ENCODE peak calls at places on chromosomes 3 and 15, in ten cellular contexts. H is ovary, S is body of pancreas, V is right atrium auricular region, M is H9, G is Panc1, B is transverse colon, P is BE2C, N is IMR-90, A is brain microvascular endothelial cell. C is an unnamed sample. For H3K27me3, the result is how much of the 10 kb centered on the place peaks cover.

GRCh38 chr3:149879872-149880271 is 66.9 kb downstream of the RNF13 start:
- DNase-seq in H (peak), S (peak), V (peak), M (peak), G (peak), B (peak), P (peak), N (peak), A (peak), C (peak)

GRCh38 chr3:155182467-155182866 is 102.3 kb downstream of the MME start:
- DNase-seq in H (no peak), S (no peak), V (no peak), M (no peak), G (no peak), B (no peak), P (no peak), N (no peak), A (no peak), C (no peak)

GRCh38 chr3:124125320-124125719 is 133.4 kb upstream of the ROPN1 start:
- DNase-seq in H (no peak), S (no peak), V (no peak), M (no peak), G (no peak), B (no peak), P (no peak), N (no peak), A (no peak), C (no peak)

GRCh38 chr15:63189955-63190691 is 717 bp downstream of the RAB8B start:
- DNase-seq in H (no peak), S (no peak), V (peak), M (no peak), G (no peak), B (no peak), P (no peak), N (no peak), A (no peak), C (no peak)

GRCh38 chr3:194323785-194324735 is 27.1 kb downstream of the CPN2 start:
- DNase-seq in H (no peak), S (peak), V (peak), M (peak), G (peak), B (peak), P (peak), N (peak), A (no peak), C (no peak)

GRCh38 chr15:74146277-74146800 is 16.0 kb downstream of the ISLR2 start:
- DNase-seq in H (no peak), S (no peak), V (no peak), M (no peak), G (no peak), B (no peak), P (no peak), N (no peak), A (no peak), C (no peak)

GRCh38 chr3:116863842-116864626 is 154.5 kb downstream of the TUSC7 start:
- DNase-seq in H (no peak), S (peak), V (no peak), M (peak), G (peak), B (no peak), P (peak), N (peak), A (peak), C (peak)

GRCh38 chr15:59688383-59688887 is 685 bp downstream of the BNIP2 start:
- DNase-seq in H (no peak), S (peak), V (no peak), M (no peak), G (no peak), B (no peak), P (no peak), N (peak), A (peak), C (no peak)

GRCh38 chr15:26974120-26974780 is 3.3 kb downstream of the GABRG3 start:
- DNase-seq in H (no peak), S (no peak), V (no peak), M (peak), G (peak), B (no peak), P (no peak), N (peak), A (no peak), C (peak)

GRCh38 chr15:39108021-39108420 is 472.9 kb upstream of the THBS1 start:
- DNase-seq in H (no peak), S (no peak), V (no peak), M (no peak), G (no peak), B (no peak), P (no peak), N (no peak), A (no peak), C (no peak)

GRCh38 chr3:141561426-141562034 is 74.7 kb downstream of the RASA2 start:
- DNase-seq in H (no peak), S (peak), V (no peak), M (no peak), G (peak), B (peak), P (peak), N (peak), A (peak), C (no peak)

GRCh38 chr3:65146149-65146548 is 458.3 kb upstream of the ADAMTS9 start:
- DNase-seq in H (no peak), S (peak), V (no peak), M (peak), G (no peak), B (no peak), P (no peak), N (no peak), A (peak), C (peak)

GRCh38 chr3:36840453-36840921 is 76.1 kb upstream of the DCLK3 start:
- DNase-seq in H (no peak), S (no peak), V (peak), M (no peak), G (no peak), B (no peak), P (no peak), N (no peak), A (no peak), C (no peak)

GRCh38 chr15:90610220-90610619 is 80.5 kb downstream of the CRTC3 start:
- DNase-seq in H (no peak), S (no peak), V (no peak), M (no peak), G (no peak), B (no peak), P (no peak), N (peak), A (peak), C (no peak)

GRCh38 chr3:69451594-69451993 is 65.7 kb upstream of the FRMD4B start:
- DNase-seq in H (no peak), S (no peak), V (no peak), M (no peak), G (no peak), B (no peak), P (peak), N (no peak), A (no peak), C (no peak)

GRCh38 chr15:70271422-70272088 is 173.8 kb upstream of the TLE3 start:
- DNase-seq in H (no peak), S (peak), V (peak), M (no peak), G (peak), B (peak), P (peak), N (peak), A (peak), C (peak)

GRCh38 chr3:32184187-32184730 is 54.2 kb upstream of the CMTM8 start:
- DNase-seq in H (no peak), S (no peak), V (no peak), M (no peak), G (no peak), B (no peak), P (no peak), N (no peak), A (no peak), C (no peak)

GRCh38 chr15:90750186-90750585 is 33.0 kb downstream of the BLM start:
- DNase-seq in H (no peak), S (no peak), V (no peak), M (no peak), G (no peak), B (no peak), P (no peak), N (no peak), A (no peak), C (no peak)

GRCh38 chr3:129777806-129778205 is 115.7 kb downstream of the TMCC1 start:
- DNase-seq in H (no peak), S (no peak), V (no peak), M (no peak), G (no peak), B (no peak), P (no peak), N (no peak), A (peak), C (no peak)

DNA sequence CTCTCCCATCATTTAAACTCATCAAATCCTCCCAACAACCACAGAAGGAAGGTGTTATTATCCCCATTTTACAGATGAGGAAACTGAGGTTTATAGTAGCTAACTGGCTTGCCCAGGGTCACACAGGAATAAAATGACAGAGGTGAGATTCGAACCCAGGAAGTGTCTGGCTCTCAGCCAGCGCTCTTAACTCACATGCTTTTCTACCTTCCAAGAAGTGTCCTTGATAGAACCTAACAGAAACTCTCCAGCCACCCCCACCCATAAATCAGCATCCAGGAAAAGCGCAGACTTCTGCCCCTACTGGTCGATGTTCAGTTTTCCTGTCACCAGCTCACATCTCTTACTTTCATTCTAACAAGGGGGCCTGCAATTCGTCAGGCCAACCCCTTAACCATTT is 51.7 kb downstream of the SPATA12 start:
- DNase-seq in H (no peak), S (no peak), V (no peak), M (peak), G (no peak), B (no peak), P (no peak), N (no peak), A (no peak), C (no peak)
- TF ChIP-seq CTCF in H (no peak), S (no peak), V (no peak), M (peak), G (peak), B (no peak), P (peak), N (no peak), A (peak), C (peak)

GRCh38 chr3:11154953-11155325 is 646 bp downstream of the HRH1 start:
- DNase-seq in H (no peak), S (no peak), V (no peak), M (peak), G (no peak), B (no peak), P (no peak), N (peak), A (no peak), C (no peak)
- H3K27me3 ChIP-seq in H (under half), S (under half), V (under half), M (under half), G (under half), B (under half), P (under half), N (under half), A (under half), C (under half)

GRCh38 chr3:147384210-147385058 is 21.9 kb downstream of the ZIC4 start:
- DNase-seq in H (no peak), S (no peak), V (no peak), M (peak), G (no peak), B (no peak), P (peak), N (no peak), A (no peak), C (no peak)
- TF ChIP-seq CTCF in H (no peak), S (no peak), V (no peak), M (peak), G (peak), B (no peak), P (peak), N (peak), A (peak), C (no peak)

DNA sequence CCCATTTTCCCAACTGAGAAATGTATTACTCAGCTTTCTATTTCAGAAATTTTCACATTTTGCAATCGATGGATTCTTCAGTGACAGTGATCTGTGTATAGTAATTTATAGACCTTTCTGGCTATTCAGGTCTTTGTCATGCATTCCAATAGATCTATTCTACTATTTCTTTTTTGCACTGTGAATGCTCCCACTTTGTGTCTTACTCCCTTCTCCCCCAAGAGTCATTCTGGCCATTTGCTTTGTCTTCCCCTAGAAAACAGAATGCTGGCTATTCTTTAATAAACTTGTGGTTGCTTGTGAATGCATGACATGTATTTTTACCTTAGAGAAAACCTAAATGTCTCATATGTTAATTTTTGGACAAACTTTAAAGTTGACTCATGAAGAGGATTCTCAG is 87.4 kb upstream of the KBTBD8 start:
- DNase-seq in H (no peak), S (no peak), V (no peak), M (no peak), G (no peak), B (no peak), P (no peak), N (no peak), A (no peak), C (no peak)
- H3K27me3 ChIP-seq in H (under half), S (under half), V (under half), M (under half), G (under half), B (under half), P (under half), N (under half), A (under half), C (under half)

DNA sequence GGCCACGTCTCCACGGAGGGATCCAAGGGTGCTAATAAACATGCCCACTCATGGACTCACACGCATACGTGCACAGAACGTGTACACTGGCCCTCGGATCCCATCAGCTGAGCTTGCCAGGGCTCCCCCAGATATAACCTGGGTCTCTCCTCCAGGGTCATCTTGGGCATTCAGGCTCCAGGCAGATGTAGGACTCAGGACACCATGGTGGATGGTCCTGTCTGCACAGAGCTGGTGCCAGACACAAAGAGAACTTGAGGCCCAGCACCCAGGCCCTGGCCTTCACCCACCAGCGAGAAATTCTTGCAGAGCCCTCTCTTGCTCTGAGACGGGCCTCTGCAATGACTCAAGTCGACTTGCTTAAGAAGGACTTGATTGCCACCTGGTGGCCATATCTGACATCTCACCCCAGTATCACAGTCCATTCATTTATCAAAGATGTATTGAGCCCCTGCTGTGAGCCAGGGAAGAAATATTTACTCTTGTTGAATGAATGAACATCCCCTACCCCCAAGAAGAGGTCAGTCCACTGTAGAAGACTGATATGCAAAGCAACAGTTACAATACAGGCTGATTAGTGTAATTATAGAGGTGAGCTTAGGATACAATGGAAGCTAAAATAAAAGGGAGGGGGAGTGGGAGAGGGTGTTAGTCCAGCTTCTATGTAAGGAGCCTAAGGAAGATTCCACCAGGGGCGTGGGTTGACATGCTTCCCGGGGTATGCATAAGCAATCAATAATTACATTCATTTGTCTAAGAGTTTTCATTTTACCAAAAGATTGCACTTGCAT is 34.2 kb upstream of the VPS8 start:
- DNase-seq in H (peak), S (peak), V (peak), M (peak), G (peak), B (peak), P (peak), N (peak), A (peak), C (peak)
- TF ChIP-seq CTCF in H (peak), S (peak), V (peak), M (peak), G (peak), B (peak), P (peak), N (peak), A (peak), C (peak)

DNA sequence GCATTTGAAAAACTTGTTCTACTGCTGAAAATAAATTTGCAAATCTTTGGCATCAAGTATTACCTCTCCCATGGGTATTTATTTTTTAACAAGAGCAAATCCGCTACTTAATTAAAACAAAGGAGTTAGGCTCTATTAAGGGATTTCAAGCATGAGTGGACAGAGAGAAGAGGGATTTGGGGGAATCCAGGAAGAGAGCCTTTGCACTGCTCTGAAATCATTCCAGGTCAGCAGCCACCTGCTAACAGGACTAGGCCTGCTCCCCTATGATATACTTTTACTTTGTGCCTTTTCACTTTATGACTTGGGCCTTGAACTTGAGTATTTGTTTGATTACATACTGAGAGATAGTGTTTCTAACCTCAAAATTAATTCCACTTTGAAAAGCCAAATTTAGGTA is 57.2 kb downstream of the IQCH start:
- DNase-seq in H (no peak), S (no peak), V (no peak), M (no peak), G (no peak), B (no peak), P (no peak), N (no peak), A (no peak), C (no peak)
- H3K27me3 ChIP-seq in H (under half), S (under half), V (under half), M (under half), G (under half), B (under half), P (under half), N (under half), A (under half), C (under half)

GRCh38 chr3:164023480-164023879 is 1054.8 kb downstream of the SI start:
- DNase-seq in H (no peak), S (no peak), V (no peak), M (no peak), G (no peak), B (no peak), P (no peak), N (no peak), A (no peak), C (no peak)

DNA sequence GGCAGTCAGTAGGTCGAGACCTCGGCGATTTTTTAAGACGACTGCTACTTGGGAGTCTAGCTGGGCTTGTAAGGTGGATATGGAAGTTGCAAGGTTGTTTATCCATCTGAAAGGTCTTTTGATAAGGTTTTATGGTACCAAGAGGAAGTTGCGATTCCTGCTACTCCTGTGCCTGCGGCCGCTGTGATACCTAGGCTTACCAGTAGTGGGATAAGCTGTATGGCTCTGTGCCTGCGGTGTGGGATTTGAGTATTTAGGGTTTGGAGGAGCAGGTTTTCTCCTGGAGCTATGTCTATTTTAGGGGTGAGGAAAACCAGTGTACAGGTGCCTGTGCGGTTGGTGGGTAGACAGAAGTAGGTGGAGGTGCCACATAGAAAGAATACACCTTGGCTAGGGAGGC is 1059.8 kb downstream of the SI start:
- DNase-seq in H (no peak), S (no peak), V (no peak), M (no peak), G (no peak), B (no peak), P (no peak), N (no peak), A (no peak), C (no peak)
- TF ChIP-seq CTCF in H (no peak), S (no peak), V (no peak), M (peak), G (no peak), B (no peak), P (no peak), N (no peak), A (no peak), C (no peak)

GRCh38 chr15:41507820-41508290 is 5.8 kb downstream of the LTK start:
- DNase-seq in H (no peak), S (peak), V (no peak), M (no peak), G (no peak), B (peak), P (no peak), N (no peak), A (no peak), C (no peak)
- H3K27me3 ChIP-seq in H (under half), S (under half), V (under half), M (half or more), G (under half), B (under half), P (under half), N (under half), A (under half), C (under half)

DNA sequence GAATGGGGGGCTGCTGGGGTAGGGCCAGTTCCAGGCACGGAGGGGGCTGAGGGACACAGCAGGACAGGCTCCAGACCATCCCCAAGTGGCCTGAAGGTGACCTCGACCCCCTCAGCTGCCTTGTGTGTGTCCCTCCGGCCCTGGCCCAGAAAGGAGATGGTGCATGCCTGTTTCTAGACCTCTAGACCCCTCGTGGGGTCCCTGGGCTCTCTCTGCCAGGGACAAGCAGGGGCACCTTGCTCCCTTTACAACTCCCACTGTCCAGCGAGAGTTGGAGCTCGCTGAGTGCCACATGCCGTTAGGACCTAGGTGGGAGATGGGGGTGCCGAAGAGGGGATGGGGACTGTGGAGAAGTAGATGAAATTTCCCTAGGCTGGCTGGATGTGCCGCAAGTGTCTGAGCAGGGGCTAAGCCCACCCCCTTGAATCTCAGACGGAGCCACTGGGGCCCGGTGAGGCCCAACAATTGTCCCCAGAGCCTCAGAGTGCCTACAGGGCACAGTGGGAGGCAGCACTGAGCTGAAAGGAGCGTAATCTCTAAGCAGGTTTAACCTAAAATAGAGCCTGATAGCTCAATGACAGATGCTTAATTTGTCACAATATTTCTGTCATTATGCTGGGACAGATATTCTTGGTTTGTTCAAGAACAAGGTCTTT is 23.7 kb upstream of the KLF13 start:
- DNase-seq in H (no peak), S (no peak), V (no peak), M (no peak), G (no peak), B (no peak), P (no peak), N (no peak), A (no peak), C (no peak)
- TF ChIP-seq CTCF in H (no peak), S (no peak), V (no peak), M (peak), G (no peak), B (no peak), P (peak), N (no peak), A (no peak), C (no peak)

C was measured in kidney epithelial cell.